ENCODE peak calls at places on chromosomes 13 and 19, in ten cellular contexts. W, Y, D, S, Q, V, J, I, X and M are unnamed samples.

GRCh38 chr13:35784286-35784951 is 307.9 kb upstream of the MAB21L1 start:
- DNase-seq in J (no peak), X (no peak), Y (no peak), V (no peak), Q (no peak), S (no peak), D (no peak), W (no peak), I (no peak), M (no peak)

GRCh38 chr19:46602392-46603194 is 1.5 kb downstream of the CALM3 start:
- DNase-seq in Y (no peak), D (peak), I (no peak), Q (no peak), S (no peak), V (peak), J (no peak), W (no peak), X (no peak), M (no peak)

GRCh38 chr13:96817336-96817941 is 176.8 kb downstream of the OXGR1 start:
- DNase-seq in S (no peak), J (peak), W (no peak), X (no peak), V (no peak), D (no peak), Y (peak), Q (no peak), I (peak), M (no peak)

GRCh38 chr19:2627319-2627829 is 75.1 kb downstream of the GNG7 start:
- DNase-seq in V (peak), J (no peak), S (no peak), D (peak), X (peak), I (peak), Y (peak), W (peak), Q (peak), M (no peak)

GRCh38 chr13:43054803-43055802 is 31.7 kb downstream of the DNAJC15 start:
- DNase-seq in Q (no peak), I (peak), X (no peak), J (no peak), W (no peak), S (peak), D (no peak), Y (peak), V (no peak), M (no peak)

GRCh38 chr19:3176715-3177501 is 1.7 kb upstream of the S1PR4 start:
- DNase-seq in I (peak), W (no peak), Y (peak), J (no peak), V (no peak), Q (peak), D (no peak), S (peak), X (no peak), M (no peak)

GRCh38 chr13:109348514-109349340 is 437.7 kb downstream of the IRS2 start:
- DNase-seq in J (no peak), W (no peak), Y (peak), D (no peak), S (no peak), I (peak), X (no peak), V (no peak), Q (peak), M (no peak)

GRCh38 chr19:511101-511841 is 4.0 kb downstream of the TPGS1 start:
- DNase-seq in Y (peak), X (no peak), J (peak), W (peak), V (peak), Q (no peak), S (peak), I (peak), D (peak), M (peak)

GRCh38 chr19:964761-965694 is 19.1 kb upstream of the WDR18 start:
- DNase-seq in Y (peak), X (no peak), I (peak), D (no peak), V (no peak), W (no peak), Q (no peak), S (no peak), J (no peak), M (no peak)

GRCh38 chr19:2524840-2525723 is 49.2 kb downstream of the GADD45B start:
- DNase-seq in Y (peak), S (no peak), V (no peak), J (no peak), W (peak), Q (no peak), D (no peak), X (no peak), I (peak), M (no peak)

GRCh38 chr13:98035373-98035772 is 81.9 kb downstream of the IPO5 start:
- DNase-seq in X (no peak), V (no peak), S (no peak), D (no peak), Q (no peak), W (no peak), I (no peak), Y (no peak), J (no peak), M (no peak)

GRCh38 chr13:85313761-85314503 is 485.3 kb downstream of the SLITRK6 start:
- DNase-seq in J (no peak), D (no peak), Q (peak), S (no peak), I (peak), Y (peak), V (no peak), X (peak), W (no peak), M (no peak)

GRCh38 chr19:53958168-53958571 is 4.6 kb upstream of the CACNG8 start:
- DNase-seq in X (no peak), W (peak), Y (no peak), V (peak), J (no peak), D (peak), I (no peak), S (peak), Q (no peak), M (no peak)

GRCh38 chr13:32126298-32126697 is 94.7 kb downstream of the FRY start:
- DNase-seq in I (peak), V (no peak), Q (no peak), S (no peak), Y (peak), J (no peak), D (no peak), X (no peak), W (no peak), M (no peak)

GRCh38 chr13:113952151-113952982 is 21.5 kb downstream of the C13orf46 start:
- DNase-seq in D (no peak), I (no peak), Y (no peak), X (no peak), V (no peak), S (no peak), J (no peak), W (no peak), Q (no peak), M (no peak)

GRCh38 chr19:18385359-18385674 is 641 bp upstream of the GDF15 start:
- DNase-seq in Q (no peak), X (no peak), J (no peak), S (peak), V (no peak), Y (no peak), W (no peak), D (no peak), I (no peak), M (no peak)

GRCh38 chr19:12983091-12983490 is 12.2 kb upstream of the NFIX start:
- DNase-seq in Y (no peak), I (no peak), W (no peak), S (no peak), Q (no peak), J (no peak), D (no peak), X (no peak), V (no peak), M (no peak)

GRCh38 chr19:7625763-7626372 is 3.5 kb downstream of the XAB2 start:
- DNase-seq in D (no peak), X (no peak), V (no peak), J (no peak), S (no peak), Q (no peak), I (no peak), Y (no peak), W (no peak), M (no peak)

GRCh38 chr19:37951816-37952210 is 44.8 kb downstream of the SIPA1L3 start:
- DNase-seq in X (no peak), D (no peak), Y (no peak), J (no peak), Q (no peak), W (no peak), S (no peak), I (no peak), V (no peak), M (no peak)

GRCh38 chr13:73945871-73946270 is 188.3 kb downstream of the KLF12 start:
- DNase-seq in I (no peak), Q (no peak), Y (no peak), X (no peak), V (peak), J (no peak), D (peak), W (peak), S (no peak), M (no peak)

GRCh38 chr13:35882722-35883497 is 248.3 kb downstream of the DCLK1 start:
- DNase-seq in V (no peak), Y (peak), S (no peak), Q (no peak), J (no peak), W (no peak), X (no peak), I (no peak), D (no peak), M (no peak)

GRCh38 chr13:99151516-99151915 is 49.1 kb upstream of the UBAC2 start:
- DNase-seq in W (no peak), D (no peak), I (peak), J (no peak), V (no peak), Q (peak), Y (peak), S (no peak), X (no peak), M (no peak)

GRCh38 chr13:52371736-52372247 is 34.2 kb downstream of the THSD1 start:
- DNase-seq in X (no peak), Y (peak), Q (no peak), S (no peak), D (no peak), V (no peak), J (no peak), W (no peak), I (peak), M (no peak)

GRCh38 chr13:91154553-91154952 is 192.9 kb upstream of the MIR17HG start:
- DNase-seq in W (no peak), X (no peak), Q (no peak), D (no peak), I (no peak), J (no peak), V (no peak), S (no peak), Y (no peak), M (no peak)

GRCh38 chr13:51808811-51809210 is 4.8 kb upstream of the DHRS12 start:
- DNase-seq in Q (no peak), Y (no peak), W (no peak), D (no peak), I (no peak), V (no peak), X (no peak), J (no peak), S (no peak), M (no peak)

GRCh38 chr13:27599096-27599495 is 21.2 kb downstream of the LNX2 start:
- DNase-seq in X (no peak), D (no peak), I (no peak), J (no peak), Q (no peak), S (no peak), V (no peak), W (no peak), Y (no peak), M (no peak)